ENCODE peak calls at places on chromosomes 1 and 21, in nine cellular contexts. A, J, K, E, T, W, Q, F and P are unnamed samples.

GRCh38 chr21:21000576-21001175 is 2.5 kb downstream of the NCAM2 start:
- DNase-seq in A (no peak), J (no peak), K (no peak), E (no peak), T (no peak), W (no peak), Q (no peak), F (no peak), P (no peak)

GRCh38 chr1:201946224-201946908 is at the start of gene LMOD1:
- DNase-seq in A (no peak), J (no peak), K (no peak), E (no peak), T (peak; percentile 78), W (no peak), Q (no peak), F (no peak), P (peak; percentile 76)

GRCh38 chr1:3611170-3612019 is at the start of gene MEGF6:
- DNase-seq in A (no peak), J (peak; percentile 30), K (peak; percentile 69), E (peak; percentile 91), T (no peak), W (peak; percentile 68), Q (no peak), F (peak; percentile 54), P (peak; percentile 89)

GRCh38 chr1:154503898-154504297 is 1.7 kb upstream of the SHE start:
- DNase-seq in A (no peak), J (no peak), K (no peak), E (no peak), T (no peak), W (no peak), Q (no peak), F (no peak), P (no peak)

GRCh38 chr1:115129071-115129640 is 39.9 kb upstream of the TSPAN2 start:
- DNase-seq in A (no peak), J (no peak), K (no peak), E (no peak), T (no peak), W (no peak), Q (no peak), F (no peak), P (no peak)

GRCh38 chr1:198201956-198202784 is 45.4 kb downstream of the NEK7 start:
- DNase-seq in A (no peak), J (no peak), K (no peak), E (no peak), T (no peak), W (no peak), Q (peak; percentile 49), F (no peak), P (no peak)

GRCh38 chr1:231162300-231162969 is 577 bp downstream of the TRIM67 start:
- DNase-seq in A (no peak), J (no peak), K (peak; percentile 34), E (peak; percentile 31), T (peak; percentile 31), W (peak; percentile 43), Q (peak; percentile 5), F (no peak), P (peak; percentile 70)

GRCh38 chr1:112507896-112508241 is 896 bp upstream of the WNT2B start:
- DNase-seq in A (no peak), J (no peak), K (no peak), E (peak; percentile 2), T (no peak), W (peak; percentile 54), Q (no peak), F (peak; percentile 20), P (peak; percentile 13)

GRCh38 chr1:58249371-58249728 is 297.2 kb downstream of the OMA1 start:
- DNase-seq in A (no peak), J (no peak), K (no peak), E (no peak), T (no peak), W (no peak), Q (no peak), F (no peak), P (no peak)

GRCh38 chr1:23019851-23020625 is 770 bp downstream of the KDM1A start:
- DNase-seq in A (no peak), J (peak; percentile 15), K (peak; percentile 49), E (no peak), T (peak; percentile 53), W (peak; percentile 37), Q (peak; percentile 9), F (peak; percentile 7), P (peak; percentile 24)

GRCh38 chr1:212749924-212750535 is 41.5 kb downstream of the NSL1 start:
- DNase-seq in A (peak; percentile 45), J (no peak), K (peak; percentile 61), E (peak; percentile 53), T (peak; percentile 76), W (no peak), Q (no peak), F (no peak), P (peak; percentile 32)

GRCh38 chr1:29633271-29633615 is 396.9 kb downstream of the PTPRU start:
- DNase-seq in A (no peak), J (no peak), K (no peak), E (no peak), T (no peak), W (no peak), Q (no peak), F (no peak), P (no peak)

GRCh38 chr1:201711811-201712210 is 117.1 kb upstream of the IPO9 start:
- DNase-seq in A (no peak), J (no peak), K (no peak), E (no peak), T (no peak), W (no peak), Q (no peak), F (no peak), P (no peak)

GRCh38 chr1:51912881-51913280 is 34.4 kb upstream of the NRDC start:
- DNase-seq in A (no peak), J (no peak), K (no peak), E (no peak), T (no peak), W (no peak), Q (no peak), F (no peak), P (no peak)

GRCh38 chr21:44988607-44989537 is 49.0 kb downstream of the SLX9 start:
- DNase-seq in A (no peak), J (no peak), K (no peak), E (no peak), T (no peak), W (no peak), Q (no peak), F (no peak), P (no peak)

GRCh38 chr21:41570791-41571355 is 62.9 kb upstream of the TMPRSS2 start:
- DNase-seq in A (no peak), J (no peak), K (no peak), E (no peak), T (no peak), W (no peak), Q (no peak), F (no peak), P (no peak)

GRCh38 chr1:37651803-37652202 is 17.1 kb upstream of the RSPO1 start:
- DNase-seq in A (no peak), J (no peak), K (no peak), E (no peak), T (no peak), W (no peak), Q (no peak), F (no peak), P (no peak)

GRCh38 chr1:110464340-110464739 is 13.4 kb downstream of the PROK1 start:
- DNase-seq in A (no peak), J (no peak), K (peak; percentile 62), E (no peak), T (no peak), W (no peak), Q (no peak), F (no peak), P (no peak)

GRCh38 chr1:229509576-229509975 is 1.4 kb upstream of the NUP133 start:
- DNase-seq in A (no peak), J (no peak), K (no peak), E (no peak), T (no peak), W (no peak), Q (no peak), F (no peak), P (no peak)

GRCh38 chr1:5491207-5491904 is 500.9 kb downstream of the NPHP4 start:
- DNase-seq in A (no peak), J (no peak), K (no peak), E (no peak), T (no peak), W (no peak), Q (no peak), F (no peak), P (no peak)

GRCh38 chr1:20380616-20381035 is 90.0 kb downstream of the VWA5B1 start:
- DNase-seq in A (no peak), J (no peak), K (peak; percentile 52), E (no peak), T (peak; percentile 4), W (no peak), Q (no peak), F (no peak), P (no peak)

GRCh38 chr21:42654179-42654912 is 925 bp downstream of the PDE9A start:
- DNase-seq in A (peak; percentile 32), J (no peak), K (no peak), E (peak; percentile 88), T (no peak), W (peak; percentile 37), Q (no peak), F (no peak), P (peak; percentile 21)